ENCODE peak calls at places on chromosomes 16 and 17, in ten cellular contexts. O is NCI-H345, W is skeletal muscle cell, T is Daoy, D is dorsolateral prefrontal cortex, E is C1 segment of cervical spinal cord, A is left cardiac atrium, U is NCI-H1092 treated with DMSO at 0.1 percent for 48 hours, S is NCI-H510A, G is HS-27A. J is an unnamed sample.

GRCh38 chr16:70253291-70254094 is 1.8 kb upstream of the EXOSC6 start:
- DNase-seq in O (peak; percentile 4), T (no peak), E (no peak), G (peak; percentile 27), U (no peak), D (no peak), S (no peak), A (no peak), W (no peak), J (no peak)

GRCh38 chr17:49108318-49108717 is 24.3 kb upstream of the B4GALNT2 start:
- DNase-seq in D (no peak), G (no peak), U (no peak), O (no peak), A (no peak), T (peak; percentile 91), E (no peak), S (no peak), W (peak; percentile 36), J (no peak)

GRCh38 chr16:22329199-22329695 is 32.0 kb downstream of the POLR3E start:
- DNase-seq in O (no peak), D (no peak), U (no peak), A (no peak), T (no peak), G (no peak), S (no peak), W (no peak), E (no peak), J (no peak)

GRCh38 chr17:37608369-37609169 is 649 bp downstream of the SYNRG start:
- DNase-seq in W (no peak), G (no peak), U (peak; percentile 87), E (peak; percentile 30), A (no peak), T (peak; percentile 25), S (peak; percentile 35), O (peak; percentile 61), D (peak; percentile 45), J (peak; percentile 68)

GRCh38 chr17:21375757-21376584 is at the start of gene KCNJ12:
- DNase-seq in W (no peak), O (no peak), T (peak; percentile 52), U (peak; percentile 48), A (peak; percentile 49), D (peak; percentile 67), E (no peak), G (no peak), S (peak; percentile 28), J (peak; percentile 13)

GRCh38 chr17:1936766-1937165 is 88.4 kb downstream of the RTN4RL1 start:
- DNase-seq in W (no peak), A (no peak), S (no peak), T (no peak), O (no peak), G (no peak), D (no peak), U (no peak), E (no peak), J (no peak)

GRCh38 chr16:351804-352520 is 561 bp downstream of the AXIN1 start:
- DNase-seq in S (no peak), A (no peak), D (no peak), W (no peak), G (no peak), E (no peak), T (no peak), O (no peak), U (no peak), J (no peak)

GRCh38 chr16:78811247-78811646 is 711.8 kb downstream of the WWOX start:
- DNase-seq in O (no peak), T (no peak), W (no peak), G (no peak), D (no peak), U (no peak), A (no peak), S (no peak), E (no peak), J (no peak)

GRCh38 chr16:11354733-11355574 is 9.7 kb downstream of the RMI2 start:
- DNase-seq in G (no peak), A (no peak), O (no peak), E (no peak), D (no peak), T (peak; percentile 29), W (no peak), S (no peak), U (no peak), J (peak; percentile 4)

GRCh38 chr17:81221842-81222619 is 734 bp downstream of the CEP131 start:
- DNase-seq in A (no peak), O (no peak), G (no peak), W (no peak), D (no peak), S (no peak), T (no peak), U (no peak), E (no peak), J (no peak)

GRCh38 chr17:62781356-62781755 is 26.8 kb downstream of the MARCHF10 start:
- DNase-seq in W (no peak), T (no peak), U (no peak), E (no peak), D (no peak), G (no peak), A (no peak), O (no peak), S (peak; percentile 34), J (peak; percentile 63)

GRCh38 chr16:80803341-80804060 is 897 bp downstream of the CDYL2 start:
- DNase-seq in A (peak; percentile 34), O (peak; percentile 3), D (no peak), S (no peak), W (no peak), T (peak; percentile 42), G (no peak), E (no peak), U (no peak), J (no peak)

GRCh38 chr16:85423631-85424030 is 189.5 kb upstream of the GSE1 start:
- DNase-seq in O (no peak), E (no peak), T (no peak), W (no peak), D (peak; percentile 26), A (peak; percentile 8), U (no peak), G (no peak), S (no peak), J (no peak)

GRCh38 chr17:21106316-21106715 is 20.4 kb upstream of the DHRS7B start:
- DNase-seq in A (no peak), G (no peak), O (no peak), W (no peak), S (no peak), E (no peak), U (no peak), D (no peak), T (no peak), J (no peak)

GRCh38 chr17:45361451-45361850 is 44.6 kb upstream of the MAP3K14 start:
- DNase-seq in D (no peak), W (no peak), U (no peak), A (no peak), O (no peak), E (no peak), T (no peak), S (no peak), G (no peak), J (no peak)

GRCh38 chr17:59427996-59428395 is 96.5 kb downstream of the YPEL2 start:
- DNase-seq in E (no peak), T (no peak), O (no peak), G (no peak), A (no peak), U (no peak), D (peak; percentile 64), W (peak; percentile 46), S (no peak), J (no peak)

GRCh38 chr16:55499951-55500350 is 8.9 kb upstream of the LPCAT2 start:
- DNase-seq in A (no peak), O (no peak), E (no peak), W (peak; percentile 99), U (no peak), T (peak; percentile 96), D (no peak), S (no peak), G (peak; percentile 98), J (peak; percentile 5)

GRCh38 chr17:49963626-49964538 is 5.1 kb upstream of the DLX4 start:
- DNase-seq in W (no peak), D (no peak), U (no peak), O (no peak), G (no peak), E (no peak), S (no peak), T (no peak), A (no peak), J (no peak)

GRCh38 chr16:88497561-88498420 is 44.7 kb downstream of the ZFPM1 start:
- DNase-seq in O (no peak), D (no peak), W (no peak), U (no peak), G (no peak), A (peak; percentile 83), S (no peak), T (no peak), E (no peak), J (no peak)

GRCh38 chr17:57672205-57672632 is 72.9 kb downstream of the CCDC182 start:
- DNase-seq in E (no peak), D (no peak), A (no peak), U (no peak), O (no peak), T (peak; percentile 36), W (peak; percentile 36), G (no peak), S (no peak), J (no peak)

GRCh38 chr16:27768651-27769270 is 218.8 kb downstream of the KATNIP start:
- DNase-seq in E (no peak), U (no peak), S (no peak), G (no peak), W (no peak), A (no peak), O (no peak), T (no peak), D (no peak), J (no peak)

GRCh38 chr17:925846-926245 is 53.7 kb downstream of the NXN start:
- DNase-seq in S (no peak), E (no peak), W (no peak), O (no peak), U (no peak), A (no peak), D (no peak), G (no peak), T (no peak), J (no peak)

GRCh38 chr17:38886643-38887010 is 16.8 kb downstream of the LASP1 start:
- DNase-seq in A (no peak), O (no peak), D (no peak), E (no peak), G (no peak), S (no peak), T (no peak), U (no peak), W (no peak), J (no peak)

GRCh38 chr16:86604436-86605220 is 26.3 kb downstream of the FOXL1 start:
- DNase-seq in W (no peak), O (no peak), T (no peak), D (no peak), A (no peak), G (no peak), U (no peak), E (no peak), S (no peak), J (no peak)

GRCh38 chr17:7707446-7707845 is 2.4 kb downstream of the EFNB3 start:
- DNase-seq in E (no peak), G (no peak), A (no peak), O (no peak), D (no peak), S (no peak), W (no peak), U (no peak), T (no peak), J (peak; percentile 16)

GRCh38 chr17:39099686-39100293 is 51.6 kb downstream of the PLXDC1 start:
- DNase-seq in U (no peak), G (no peak), A (peak; percentile 74), D (no peak), E (no peak), T (peak; percentile 9), S (no peak), W (peak; percentile 23), O (no peak), J (peak; percentile 89)

GRCh38 chr17:4003131-4003500 is 38.9 kb upstream of the ATP2A3 start:
- DNase-seq in A (no peak), E (no peak), O (no peak), S (no peak), W (no peak), U (no peak), G (no peak), D (no peak), T (no peak), J (no peak)

GRCh38 chr16:85130707-85131028 is 18.4 kb upstream of the CIBAR2 start:
- DNase-seq in W (no peak), U (no peak), G (no peak), E (no peak), T (no peak), S (no peak), A (no peak), D (no peak), O (no peak), J (no peak)

J was measured in DMS79 treated with DMSO at 0.1 percent for 48 hours.